ENCODE peak calls at places on chromosomes 11 and 22, in ten cellular contexts. One of them, this sample, is unnamed.

GRCh38 chr11:81959341-81959740 is 774.3 kb downstream of the FAM181B start:
- DNase-seq in progenitor cell of endocrine pancreas: no peak
- DNase-seq in cardiac fibroblast: no peak
- DNase-seq in bronchial epithelial cell: no peak
- DNase-seq in WTC11: peak; percentile 28
- DNase-seq in fibroblast of mammary gland: no peak
- DNase-seq in fibroblast of pulmonary artery: no peak
- DNase-seq in GM13977: no peak
- DNase-seq in psoas muscle: no peak
- DNase-seq in MCF 10A: no peak
- DNase-seq in this sample: no peak

GRCh38 chr22:45319319-45319675 is 9.6 kb downstream of the FAM118A start:
- DNase-seq in psoas muscle: no peak
- DNase-seq in GM13977: no peak
- DNase-seq in progenitor cell of endocrine pancreas: no peak
- DNase-seq in bronchial epithelial cell: no peak
- DNase-seq in WTC11: no peak
- DNase-seq in cardiac fibroblast: peak; percentile 38
- DNase-seq in fibroblast of pulmonary artery: peak; percentile 72
- DNase-seq in MCF 10A: no peak
- DNase-seq in fibroblast of mammary gland: peak; percentile 62
- DNase-seq in this sample: no peak

GRCh38 chr11:48090174-48090573 is 109.8 kb downstream of the PTPRJ start:
- DNase-seq in fibroblast of pulmonary artery: no peak
- DNase-seq in progenitor cell of endocrine pancreas: no peak
- DNase-seq in bronchial epithelial cell: no peak
- DNase-seq in WTC11: no peak
- DNase-seq in cardiac fibroblast: no peak
- DNase-seq in psoas muscle: no peak
- DNase-seq in MCF 10A: no peak
- DNase-seq in GM13977: no peak
- DNase-seq in fibroblast of mammary gland: no peak
- DNase-seq in this sample: no peak

GRCh38 chr11:1217151-1217550 is 5.7 kb upstream of the MUC5B start:
- DNase-seq in psoas muscle: no peak
- DNase-seq in MCF 10A: no peak
- DNase-seq in fibroblast of pulmonary artery: no peak
- DNase-seq in bronchial epithelial cell: no peak
- DNase-seq in fibroblast of mammary gland: no peak
- DNase-seq in WTC11: no peak
- DNase-seq in progenitor cell of endocrine pancreas: no peak
- DNase-seq in GM13977: no peak
- DNase-seq in cardiac fibroblast: no peak
- DNase-seq in this sample: no peak

GRCh38 chr11:116697011-116697410 is 75.8 kb downstream of the BUD13 start:
- DNase-seq in cardiac fibroblast: no peak
- DNase-seq in bronchial epithelial cell: peak; percentile 86
- DNase-seq in GM13977: no peak
- DNase-seq in progenitor cell of endocrine pancreas: no peak
- DNase-seq in MCF 10A: peak; percentile 70
- DNase-seq in fibroblast of pulmonary artery: no peak
- DNase-seq in psoas muscle: no peak
- DNase-seq in fibroblast of mammary gland: no peak
- DNase-seq in WTC11: no peak
- DNase-seq in this sample: no peak

GRCh38 chr11:8757047-8757446 is 74.5 kb downstream of the RPL27A start:
- DNase-seq in WTC11: no peak
- DNase-seq in progenitor cell of endocrine pancreas: no peak
- DNase-seq in GM13977: no peak
- DNase-seq in psoas muscle: no peak
- DNase-seq in fibroblast of mammary gland: no peak
- DNase-seq in bronchial epithelial cell: no peak
- DNase-seq in cardiac fibroblast: no peak
- DNase-seq in MCF 10A: no peak
- DNase-seq in fibroblast of pulmonary artery: no peak
- DNase-seq in this sample: no peak

GRCh38 chr22:34036936-34037335 is 116.7 kb upstream of the LARGE1 start:
- DNase-seq in WTC11: no peak
- DNase-seq in bronchial epithelial cell: no peak
- DNase-seq in GM13977: no peak
- DNase-seq in MCF 10A: no peak
- DNase-seq in psoas muscle: no peak
- DNase-seq in progenitor cell of endocrine pancreas: no peak
- DNase-seq in cardiac fibroblast: no peak
- DNase-seq in fibroblast of mammary gland: no peak
- DNase-seq in fibroblast of pulmonary artery: no peak
- DNase-seq in this sample: no peak

GRCh38 chr22:39369186-39369585 is 19.4 kb downstream of the SYNGR1 start:
- DNase-seq in progenitor cell of endocrine pancreas: no peak
- DNase-seq in bronchial epithelial cell: no peak
- DNase-seq in cardiac fibroblast: no peak
- DNase-seq in fibroblast of mammary gland: no peak
- DNase-seq in fibroblast of pulmonary artery: no peak
- DNase-seq in WTC11: no peak
- DNase-seq in GM13977: no peak
- DNase-seq in psoas muscle: no peak
- DNase-seq in MCF 10A: no peak
- DNase-seq in this sample: no peak

DNA sequence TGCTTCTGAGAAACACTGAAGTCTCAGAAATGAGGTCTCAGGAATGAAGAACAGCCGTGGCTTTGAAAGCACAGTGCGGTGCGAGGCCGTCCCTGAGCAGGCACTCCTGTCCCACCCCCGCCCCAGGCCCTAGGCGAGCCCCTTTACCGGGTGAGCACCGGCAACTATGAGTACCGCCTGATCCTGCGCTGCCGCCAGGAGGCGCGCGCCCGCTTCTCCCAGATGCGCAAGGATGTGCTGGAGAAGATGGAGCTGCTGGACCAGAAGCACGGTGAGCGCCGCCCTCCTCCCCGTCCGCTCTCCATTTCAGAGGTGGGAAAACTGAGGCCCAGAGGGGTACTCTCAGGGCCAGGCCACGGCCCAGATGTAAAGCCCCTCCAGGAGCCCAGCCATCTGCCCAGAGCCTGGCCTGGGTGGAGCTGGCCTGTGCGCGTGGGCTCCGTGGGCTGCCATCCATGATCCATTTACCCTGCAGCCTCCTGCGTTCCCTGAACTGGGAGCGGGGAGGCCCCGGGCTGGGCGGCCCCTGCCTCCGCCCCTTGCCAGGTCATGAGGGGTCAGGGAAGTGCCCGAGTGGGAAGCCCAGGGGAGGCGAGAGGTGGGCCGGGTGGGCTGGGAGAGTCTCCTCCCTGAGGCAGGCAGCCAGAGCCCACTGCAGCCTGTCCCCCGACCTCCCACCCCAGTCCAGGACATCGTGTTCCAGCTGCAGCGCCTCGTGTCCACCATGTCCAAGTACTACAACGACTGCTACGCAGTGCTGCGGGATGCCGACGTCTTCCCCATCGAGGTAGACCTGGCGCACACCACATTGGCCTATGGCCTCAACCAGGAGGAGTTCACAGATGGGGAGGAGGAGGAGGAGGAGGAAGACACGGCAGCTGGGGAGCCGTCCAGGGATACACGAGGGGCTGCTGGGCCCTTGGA is 9.5 kb downstream of the SLC16A8 start:
- DNase-seq in fibroblast of mammary gland: no peak
- DNase-seq in WTC11: peak; percentile 81
- DNase-seq in progenitor cell of endocrine pancreas: no peak
- DNase-seq in MCF 10A: no peak
- DNase-seq in psoas muscle: peak; percentile 22
- DNase-seq in cardiac fibroblast: peak; percentile 36
- DNase-seq in bronchial epithelial cell: no peak
- DNase-seq in GM13977: no peak
- DNase-seq in fibroblast of pulmonary artery: peak; percentile 58
- DNase-seq in this sample: peak; percentile 70
- TF ChIP-seq CTCF in fibroblast of mammary gland: peak; percentile 20
- TF ChIP-seq CTCF in WTC11: peak; percentile 44
- TF ChIP-seq CTCF in progenitor cell of endocrine pancreas: peak; percentile 42
- TF ChIP-seq CTCF in MCF 10A: no peak
- TF ChIP-seq CTCF in psoas muscle: no peak
- TF ChIP-seq CTCF in cardiac fibroblast: peak; percentile 62
- TF ChIP-seq CTCF in bronchial epithelial cell: no peak
- TF ChIP-seq CTCF in GM13977: no peak
- TF ChIP-seq CTCF in fibroblast of pulmonary artery: peak; percentile 59
- TF ChIP-seq CTCF in this sample: peak; percentile 42

GRCh38 chr11:100711984-100712383 is 24.9 kb downstream of the ARHGAP42 start:
- DNase-seq in fibroblast of mammary gland: no peak
- DNase-seq in progenitor cell of endocrine pancreas: no peak
- DNase-seq in WTC11: no peak
- DNase-seq in cardiac fibroblast: no peak
- DNase-seq in psoas muscle: no peak
- DNase-seq in fibroblast of pulmonary artery: no peak
- DNase-seq in MCF 10A: no peak
- DNase-seq in GM13977: no peak
- DNase-seq in bronchial epithelial cell: no peak
- DNase-seq in this sample: no peak

GRCh38 chr11:100706179-100706578 is 19.1 kb downstream of the ARHGAP42 start:
- DNase-seq in fibroblast of pulmonary artery: no peak
- DNase-seq in cardiac fibroblast: no peak
- DNase-seq in GM13977: no peak
- DNase-seq in progenitor cell of endocrine pancreas: no peak
- DNase-seq in MCF 10A: no peak
- DNase-seq in fibroblast of mammary gland: no peak
- DNase-seq in psoas muscle: no peak
- DNase-seq in WTC11: no peak
- DNase-seq in bronchial epithelial cell: no peak
- DNase-seq in this sample: no peak

GRCh38 chr11:100712618-100713017 is 25.5 kb downstream of the ARHGAP42 start:
- DNase-seq in progenitor cell of endocrine pancreas: no peak
- DNase-seq in fibroblast of pulmonary artery: no peak
- DNase-seq in fibroblast of mammary gland: no peak
- DNase-seq in psoas muscle: no peak
- DNase-seq in MCF 10A: no peak
- DNase-seq in GM13977: no peak
- DNase-seq in cardiac fibroblast: no peak
- DNase-seq in WTC11: no peak
- DNase-seq in bronchial epithelial cell: no peak
- DNase-seq in this sample: no peak

GRCh38 chr11:100705447-100705846 is 18.4 kb downstream of the ARHGAP42 start:
- DNase-seq in psoas muscle: no peak
- DNase-seq in fibroblast of pulmonary artery: no peak
- DNase-seq in progenitor cell of endocrine pancreas: no peak
- DNase-seq in GM13977: no peak
- DNase-seq in bronchial epithelial cell: no peak
- DNase-seq in MCF 10A: no peak
- DNase-seq in cardiac fibroblast: no peak
- DNase-seq in WTC11: no peak
- DNase-seq in fibroblast of mammary gland: no peak
- DNase-seq in this sample: no peak

GRCh38 chr11:100709233-100709999 is 22.3 kb downstream of the ARHGAP42 start:
- DNase-seq in fibroblast of mammary gland: peak; percentile 31
- DNase-seq in psoas muscle: no peak
- DNase-seq in progenitor cell of endocrine pancreas: no peak
- DNase-seq in MCF 10A: no peak
- DNase-seq in WTC11: no peak
- DNase-seq in cardiac fibroblast: peak; percentile 48
- DNase-seq in bronchial epithelial cell: peak; percentile 37
- DNase-seq in fibroblast of pulmonary artery: peak; percentile 17
- DNase-seq in GM13977: peak; percentile 31
- DNase-seq in this sample: no peak
- TF ChIP-seq CTCF in fibroblast of mammary gland: no peak
- TF ChIP-seq CTCF in psoas muscle: no peak
- TF ChIP-seq CTCF in progenitor cell of endocrine pancreas: no peak
- TF ChIP-seq CTCF in MCF 10A: no peak
- TF ChIP-seq CTCF in WTC11: no peak
- TF ChIP-seq CTCF in cardiac fibroblast: no peak
- TF ChIP-seq CTCF in bronchial epithelial cell: no peak
- TF ChIP-seq CTCF in fibroblast of pulmonary artery: no peak
- TF ChIP-seq CTCF in GM13977: no peak
- TF ChIP-seq CTCF in this sample: no peak

GRCh38 chr11:45213316-45213665 is 66.9 kb downstream of the PRDM11 start:
- DNase-seq in cardiac fibroblast: no peak
- DNase-seq in progenitor cell of endocrine pancreas: no peak
- DNase-seq in fibroblast of pulmonary artery: no peak
- DNase-seq in WTC11: no peak
- DNase-seq in bronchial epithelial cell: no peak
- DNase-seq in psoas muscle: no peak
- DNase-seq in fibroblast of mammary gland: no peak
- DNase-seq in MCF 10A: no peak
- DNase-seq in GM13977: no peak
- DNase-seq in this sample: no peak

GRCh38 chr11:45211732-45212131 is 65.3 kb downstream of the PRDM11 start:
- DNase-seq in MCF 10A: no peak
- DNase-seq in GM13977: no peak
- DNase-seq in fibroblast of mammary gland: no peak
- DNase-seq in psoas muscle: no peak
- DNase-seq in progenitor cell of endocrine pancreas: no peak
- DNase-seq in WTC11: no peak
- DNase-seq in bronchial epithelial cell: no peak
- DNase-seq in cardiac fibroblast: no peak
- DNase-seq in fibroblast of pulmonary artery: no peak
- DNase-seq in this sample: no peak

GRCh38 chr11:45210846-45211245 is 64.4 kb downstream of the PRDM11 start:
- DNase-seq in progenitor cell of endocrine pancreas: no peak
- DNase-seq in fibroblast of mammary gland: no peak
- DNase-seq in MCF 10A: no peak
- DNase-seq in psoas muscle: no peak
- DNase-seq in WTC11: no peak
- DNase-seq in bronchial epithelial cell: no peak
- DNase-seq in cardiac fibroblast: no peak
- DNase-seq in fibroblast of pulmonary artery: no peak
- DNase-seq in GM13977: no peak
- DNase-seq in this sample: no peak

GRCh38 chr11:45213717-45214116 is 67.3 kb downstream of the PRDM11 start:
- DNase-seq in MCF 10A: no peak
- DNase-seq in progenitor cell of endocrine pancreas: no peak
- DNase-seq in psoas muscle: no peak
- DNase-seq in fibroblast of mammary gland: no peak
- DNase-seq in GM13977: no peak
- DNase-seq in fibroblast of pulmonary artery: no peak
- DNase-seq in WTC11: no peak
- DNase-seq in cardiac fibroblast: no peak
- DNase-seq in bronchial epithelial cell: no peak
- DNase-seq in this sample: no peak

GRCh38 chr11:45212566-45213315 is 66.3 kb downstream of the PRDM11 start:
- DNase-seq in WTC11: peak; percentile 71
- DNase-seq in bronchial epithelial cell: no peak
- DNase-seq in cardiac fibroblast: no peak
- DNase-seq in fibroblast of pulmonary artery: no peak
- DNase-seq in MCF 10A: no peak
- DNase-seq in GM13977: no peak
- DNase-seq in fibroblast of mammary gland: no peak
- DNase-seq in psoas muscle: no peak
- DNase-seq in progenitor cell of endocrine pancreas: no peak
- DNase-seq in this sample: no peak
- TF ChIP-seq CTCF in WTC11: peak; percentile 71
- TF ChIP-seq CTCF in bronchial epithelial cell: no peak
- TF ChIP-seq CTCF in cardiac fibroblast: no peak
- TF ChIP-seq CTCF in fibroblast of pulmonary artery: no peak
- TF ChIP-seq CTCF in MCF 10A: no peak
- TF ChIP-seq CTCF in GM13977: no peak
- TF ChIP-seq CTCF in fibroblast of mammary gland: no peak
- TF ChIP-seq CTCF in psoas muscle: no peak
- TF ChIP-seq CTCF in progenitor cell of endocrine pancreas: peak; percentile 50
- TF ChIP-seq CTCF in this sample: peak; percentile 59

DNA sequence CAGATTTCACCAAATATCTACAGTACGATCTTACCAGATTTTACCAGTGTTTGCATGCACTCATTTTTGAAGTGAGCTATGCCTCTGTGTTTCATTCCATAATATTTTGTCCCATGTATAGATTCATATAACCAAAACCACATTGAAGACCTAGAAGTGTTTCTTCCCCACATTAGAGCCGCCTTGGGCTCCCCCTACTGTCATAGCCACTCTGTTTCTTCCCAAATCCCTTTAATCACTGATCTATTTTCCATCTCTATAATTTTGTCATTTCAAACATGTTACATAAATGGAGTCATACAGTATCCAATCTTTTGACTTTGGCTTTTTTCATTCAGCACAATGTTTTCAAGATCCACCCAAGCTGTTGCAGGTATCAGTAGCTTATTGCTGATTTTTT is 12.7 kb downstream of the MRGPRX3 start:
- DNase-seq in MCF 10A: no peak
- DNase-seq in WTC11: no peak
- DNase-seq in psoas muscle: no peak
- DNase-seq in fibroblast of pulmonary artery: no peak
- DNase-seq in fibroblast of mammary gland: peak; percentile 5
- DNase-seq in cardiac fibroblast: peak; percentile 7
- DNase-seq in bronchial epithelial cell: no peak
- DNase-seq in GM13977: no peak
- DNase-seq in progenitor cell of endocrine pancreas: no peak
- DNase-seq in this sample: no peak
- TF ChIP-seq CTCF in MCF 10A: no peak
- TF ChIP-seq CTCF in WTC11: no peak
- TF ChIP-seq CTCF in psoas muscle: no peak
- TF ChIP-seq CTCF in fibroblast of pulmonary artery: peak; percentile 11
- TF ChIP-seq CTCF in fibroblast of mammary gland: peak; percentile 36
- TF ChIP-seq CTCF in cardiac fibroblast: peak; percentile 34
- TF ChIP-seq CTCF in bronchial epithelial cell: no peak
- TF ChIP-seq CTCF in GM13977: peak; percentile 10
- TF ChIP-seq CTCF in progenitor cell of endocrine pancreas: peak; percentile 23
- TF ChIP-seq CTCF in this sample: peak; percentile 57

This sample was measured in type B pancreatic cell.